ENCODE peak calls at places on chromosomes 2 and 18, in seven cellular contexts. One of them, this sample, is unnamed.

GRCh38 chr2:172698041-172698863 is 37.4 kb upstream of the RAPGEF4 start:
- DNase-seq in lower lobe of right lung: no peak
- DNase-seq in endothelial cell: no peak
- DNase-seq in heart right ventricle: no peak
- DNase-seq in Peyer's patch: no peak
- DNase-seq in spleen: no peak
- DNase-seq in gastrocnemius medialis: no peak
- DNase-seq in this sample: no peak

GRCh38 chr2:12592296-12592695 is 124.4 kb upstream of the TRIB2 start:
- DNase-seq in Peyer's patch: no peak
- DNase-seq in spleen: no peak
- DNase-seq in endothelial cell: no peak
- DNase-seq in lower lobe of right lung: no peak
- DNase-seq in gastrocnemius medialis: no peak
- DNase-seq in heart right ventricle: no peak
- DNase-seq in this sample: no peak

GRCh38 chr18:75477913-75478312 is 50.4 kb upstream of the SMIM21 start:
- DNase-seq in heart right ventricle: no peak
- DNase-seq in lower lobe of right lung: no peak
- DNase-seq in Peyer's patch: no peak
- DNase-seq in endothelial cell: no peak
- DNase-seq in spleen: no peak
- DNase-seq in gastrocnemius medialis: no peak
- DNase-seq in this sample: no peak

GRCh38 chr2:204604061-204604460 is 58.8 kb downstream of the PARD3B start:
- DNase-seq in endothelial cell: no peak
- DNase-seq in gastrocnemius medialis: no peak
- DNase-seq in heart right ventricle: no peak
- DNase-seq in lower lobe of right lung: no peak
- DNase-seq in Peyer's patch: no peak
- DNase-seq in spleen: no peak
- DNase-seq in this sample: no peak

GRCh38 chr2:96329416-96329815 is 4.3 kb downstream of the ITPRIPL1 start:
- DNase-seq in endothelial cell: no peak
- DNase-seq in lower lobe of right lung: no peak
- DNase-seq in spleen: no peak
- DNase-seq in heart right ventricle: peak
- DNase-seq in Peyer's patch: no peak
- DNase-seq in gastrocnemius medialis: no peak
- DNase-seq in this sample: no peak

GRCh38 chr2:32691678-32692077 is 63.8 kb downstream of the TTC27 start:
- DNase-seq in endothelial cell: no peak
- DNase-seq in gastrocnemius medialis: no peak
- DNase-seq in heart right ventricle: no peak
- DNase-seq in lower lobe of right lung: no peak
- DNase-seq in Peyer's patch: no peak
- DNase-seq in spleen: no peak
- DNase-seq in this sample: no peak

GRCh38 chr18:56873441-56874140 is 222.4 kb downstream of the WDR7 start:
- DNase-seq in lower lobe of right lung: no peak
- DNase-seq in heart right ventricle: no peak
- DNase-seq in endothelial cell: peak
- DNase-seq in spleen: no peak
- DNase-seq in gastrocnemius medialis: no peak
- DNase-seq in Peyer's patch: no peak
- DNase-seq in this sample: peak

GRCh38 chr2:209988010-209988409 is 14.4 kb upstream of the RPE start:
- DNase-seq in Peyer's patch: no peak
- DNase-seq in lower lobe of right lung: no peak
- DNase-seq in endothelial cell: no peak
- DNase-seq in spleen: no peak
- DNase-seq in gastrocnemius medialis: no peak
- DNase-seq in heart right ventricle: no peak
- DNase-seq in this sample: no peak

GRCh38 chr2:99573624-99574251 is 83.9 kb upstream of the REV1 start:
- DNase-seq in endothelial cell: no peak
- DNase-seq in gastrocnemius medialis: peak
- DNase-seq in lower lobe of right lung: no peak
- DNase-seq in spleen: no peak
- DNase-seq in heart right ventricle: no peak
- DNase-seq in Peyer's patch: no peak
- DNase-seq in this sample: no peak

GRCh38 chr2:128347701-128348504 is 29.2 kb upstream of the HS6ST1 start:
- DNase-seq in gastrocnemius medialis: no peak
- DNase-seq in spleen: peak
- DNase-seq in Peyer's patch: no peak
- DNase-seq in heart right ventricle: peak
- DNase-seq in endothelial cell: no peak
- DNase-seq in lower lobe of right lung: peak
- DNase-seq in this sample: no peak

GRCh38 chr18:57249896-57250295 is 102.5 kb upstream of the ST8SIA3 start:
- DNase-seq in gastrocnemius medialis: no peak
- DNase-seq in endothelial cell: no peak
- DNase-seq in spleen: no peak
- DNase-seq in Peyer's patch: no peak
- DNase-seq in lower lobe of right lung: no peak
- DNase-seq in heart right ventricle: no peak
- DNase-seq in this sample: no peak

GRCh38 chr2:42856106-42856860 is 63.9 kb upstream of the HAAO start:
- DNase-seq in Peyer's patch: peak
- DNase-seq in heart right ventricle: no peak
- DNase-seq in gastrocnemius medialis: no peak
- DNase-seq in endothelial cell: no peak
- DNase-seq in spleen: peak
- DNase-seq in lower lobe of right lung: no peak
- DNase-seq in this sample: no peak

GRCh38 chr18:76450912-76451421 is 44.1 kb downstream of the ZNF516 start:
- DNase-seq in endothelial cell: peak
- DNase-seq in gastrocnemius medialis: peak
- DNase-seq in spleen: peak
- DNase-seq in heart right ventricle: peak
- DNase-seq in lower lobe of right lung: peak
- DNase-seq in Peyer's patch: peak
- DNase-seq in this sample: peak

GRCh38 chr18:68409585-68409984 is 305.3 kb downstream of the TMX3 start:
- DNase-seq in gastrocnemius medialis: no peak
- DNase-seq in endothelial cell: no peak
- DNase-seq in spleen: no peak
- DNase-seq in heart right ventricle: no peak
- DNase-seq in lower lobe of right lung: no peak
- DNase-seq in Peyer's patch: no peak
- DNase-seq in this sample: no peak

GRCh38 chr2:208657468-208657867 is 250.9 kb downstream of the PTH2R start:
- DNase-seq in heart right ventricle: no peak
- DNase-seq in spleen: no peak
- DNase-seq in lower lobe of right lung: no peak
- DNase-seq in gastrocnemius medialis: no peak
- DNase-seq in Peyer's patch: no peak
- DNase-seq in endothelial cell: no peak
- DNase-seq in this sample: no peak

GRCh38 chr2:136246086-136246669 is 128.2 kb upstream of the CXCR4 start:
- DNase-seq in endothelial cell: no peak
- DNase-seq in Peyer's patch: no peak
- DNase-seq in spleen: peak
- DNase-seq in lower lobe of right lung: peak
- DNase-seq in gastrocnemius medialis: no peak
- DNase-seq in heart right ventricle: no peak
- DNase-seq in this sample: peak

GRCh38 chr2:199470672-199471442 is 13.1 kb upstream of the SATB2 start:
- DNase-seq in spleen: no peak
- DNase-seq in endothelial cell: peak
- DNase-seq in heart right ventricle: no peak
- DNase-seq in lower lobe of right lung: no peak
- DNase-seq in gastrocnemius medialis: no peak
- DNase-seq in Peyer's patch: no peak
- DNase-seq in this sample: no peak

GRCh38 chr18:24989760-24990547 is 362.0 kb downstream of the ZNF521 start:
- DNase-seq in spleen: no peak
- DNase-seq in gastrocnemius medialis: no peak
- DNase-seq in Peyer's patch: no peak
- DNase-seq in heart right ventricle: no peak
- DNase-seq in lower lobe of right lung: no peak
- DNase-seq in endothelial cell: no peak
- DNase-seq in this sample: no peak

GRCh38 chr2:233049194-233049761 is 10.9 kb upstream of the INPP5D start:
- DNase-seq in gastrocnemius medialis: no peak
- DNase-seq in Peyer's patch: no peak
- DNase-seq in spleen: peak
- DNase-seq in endothelial cell: no peak
- DNase-seq in heart right ventricle: no peak
- DNase-seq in lower lobe of right lung: no peak
- DNase-seq in this sample: no peak

GRCh38 chr2:135849087-135849486 is 12.1 kb upstream of the LCT start:
- DNase-seq in lower lobe of right lung: no peak
- DNase-seq in spleen: no peak
- DNase-seq in gastrocnemius medialis: no peak
- DNase-seq in heart right ventricle: no peak
- DNase-seq in endothelial cell: no peak
- DNase-seq in Peyer's patch: no peak
- DNase-seq in this sample: no peak

GRCh38 chr18:47883771-47884413 is 46.6 kb downstream of the SMAD2 start:
- DNase-seq in spleen: no peak
- DNase-seq in heart right ventricle: peak
- DNase-seq in gastrocnemius medialis: no peak
- DNase-seq in Peyer's patch: no peak
- DNase-seq in endothelial cell: no peak
- DNase-seq in lower lobe of right lung: no peak
- DNase-seq in this sample: no peak

GRCh38 chr2:47720036-47720435 is 62.9 kb upstream of the MSH6 start:
- DNase-seq in lower lobe of right lung: no peak
- DNase-seq in endothelial cell: no peak
- DNase-seq in spleen: no peak
- DNase-seq in heart right ventricle: no peak
- DNase-seq in gastrocnemius medialis: no peak
- DNase-seq in Peyer's patch: no peak
- DNase-seq in this sample: no peak

GRCh38 chr18:55447672-55448018 is 140.3 kb downstream of the TCF4 start:
- DNase-seq in lower lobe of right lung: no peak
- DNase-seq in gastrocnemius medialis: no peak
- DNase-seq in Peyer's patch: no peak
- DNase-seq in heart right ventricle: no peak
- DNase-seq in endothelial cell: no peak
- DNase-seq in spleen: no peak
- DNase-seq in this sample: no peak

GRCh38 chr18:55448390-55448789 is 139.6 kb downstream of the TCF4 start:
- DNase-seq in lower lobe of right lung: no peak
- DNase-seq in heart right ventricle: no peak
- DNase-seq in endothelial cell: no peak
- DNase-seq in Peyer's patch: no peak
- DNase-seq in gastrocnemius medialis: no peak
- DNase-seq in spleen: no peak
- DNase-seq in this sample: no peak

GRCh38 chr18:55446996-55447671 is 140.9 kb downstream of the TCF4 start:
- DNase-seq in heart right ventricle: no peak
- DNase-seq in spleen: no peak
- DNase-seq in endothelial cell: no peak
- DNase-seq in Peyer's patch: no peak
- DNase-seq in lower lobe of right lung: no peak
- DNase-seq in gastrocnemius medialis: no peak
- DNase-seq in this sample: no peak

GRCh38 chr18:55452123-55452611 is 135.8 kb downstream of the TCF4 start:
- DNase-seq in Peyer's patch: no peak
- DNase-seq in spleen: no peak
- DNase-seq in gastrocnemius medialis: peak
- DNase-seq in endothelial cell: no peak
- DNase-seq in lower lobe of right lung: no peak
- DNase-seq in heart right ventricle: no peak
- DNase-seq in this sample: no peak

GRCh38 chr18:55449412-55450140 is 138.4 kb downstream of the TCF4 start:
- DNase-seq in lower lobe of right lung: no peak
- DNase-seq in gastrocnemius medialis: no peak
- DNase-seq in heart right ventricle: no peak
- DNase-seq in spleen: no peak
- DNase-seq in Peyer's patch: no peak
- DNase-seq in endothelial cell: no peak
- DNase-seq in this sample: no peak
- TF ChIP-seq CTCF in lower lobe of right lung: no peak
- TF ChIP-seq CTCF in gastrocnemius medialis: no peak
- TF ChIP-seq CTCF in heart right ventricle: no peak
- TF ChIP-seq CTCF in spleen: no peak
- TF ChIP-seq CTCF in Peyer's patch: no peak
- TF ChIP-seq CTCF in endothelial cell: no peak
- TF ChIP-seq CTCF in this sample: no peak

GRCh38 chr2:60252581-60253170 is 300.8 kb downstream of the BCL11A start:
- DNase-seq in heart right ventricle: no peak
- DNase-seq in endothelial cell: no peak
- DNase-seq in Peyer's patch: no peak
- DNase-seq in gastrocnemius medialis: no peak
- DNase-seq in lower lobe of right lung: no peak
- DNase-seq in spleen: no peak
- DNase-seq in this sample: no peak

GRCh38 chr2:60247471-60247870 is 306.0 kb downstream of the BCL11A start:
- DNase-seq in endothelial cell: no peak
- DNase-seq in gastrocnemius medialis: no peak
- DNase-seq in heart right ventricle: no peak
- DNase-seq in lower lobe of right lung: no peak
- DNase-seq in spleen: no peak
- DNase-seq in Peyer's patch: no peak
- DNase-seq in this sample: no peak

GRCh38 chr2:60251247-60251646 is 302.2 kb downstream of the BCL11A start:
- DNase-seq in gastrocnemius medialis: no peak
- DNase-seq in lower lobe of right lung: no peak
- DNase-seq in Peyer's patch: no peak
- DNase-seq in endothelial cell: no peak
- DNase-seq in spleen: no peak
- DNase-seq in heart right ventricle: no peak
- DNase-seq in this sample: no peak

DNA sequence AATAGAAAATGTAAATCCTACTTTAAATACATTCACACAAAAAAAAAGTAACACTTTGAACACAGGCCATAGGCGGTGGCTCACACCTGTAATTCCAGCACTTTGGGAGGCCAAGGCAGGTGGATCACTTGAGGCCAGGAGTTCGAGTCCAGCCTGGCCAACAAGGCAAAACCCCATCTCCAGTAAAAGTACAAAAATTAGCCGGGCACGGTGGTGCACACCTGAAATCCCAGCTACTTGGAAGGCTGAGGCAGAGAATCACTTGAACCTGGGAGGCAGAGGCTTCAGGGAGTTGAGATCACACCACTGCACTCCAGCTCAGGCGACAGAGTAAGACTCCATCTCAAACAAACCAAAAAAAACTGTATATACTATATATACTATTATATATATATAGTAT is 303.6 kb downstream of the BCL11A start:
- DNase-seq in spleen: no peak
- DNase-seq in gastrocnemius medialis: no peak
- DNase-seq in lower lobe of right lung: no peak
- DNase-seq in Peyer's patch: no peak
- DNase-seq in heart right ventricle: no peak
- DNase-seq in endothelial cell: no peak
- DNase-seq in this sample: no peak
- TF ChIP-seq CTCF in spleen: no peak
- TF ChIP-seq CTCF in gastrocnemius medialis: no peak
- TF ChIP-seq CTCF in lower lobe of right lung: no peak
- TF ChIP-seq CTCF in Peyer's patch: no peak
- TF ChIP-seq CTCF in heart right ventricle: no peak
- TF ChIP-seq CTCF in endothelial cell: no peak
- TF ChIP-seq CTCF in this sample: no peak

GRCh38 chr2:44348385-44348784 is 12.9 kb downstream of the PREPL start:
- DNase-seq in spleen: no peak
- DNase-seq in lower lobe of right lung: no peak
- DNase-seq in heart right ventricle: peak
- DNase-seq in endothelial cell: no peak
- DNase-seq in Peyer's patch: no peak
- DNase-seq in gastrocnemius medialis: no peak
- DNase-seq in this sample: no peak
- TF ChIP-seq CTCF in spleen: no peak
- TF ChIP-seq CTCF in lower lobe of right lung: no peak
- TF ChIP-seq CTCF in heart right ventricle: no peak
- TF ChIP-seq CTCF in endothelial cell: no peak
- TF ChIP-seq CTCF in Peyer's patch: no peak
- TF ChIP-seq CTCF in gastrocnemius medialis: no peak
- TF ChIP-seq CTCF in this sample: no peak

GRCh38 chr18:69588301-69588700 is 187.6 kb downstream of the DOK6 start:
- DNase-seq in endothelial cell: no peak
- DNase-seq in Peyer's patch: no peak
- DNase-seq in gastrocnemius medialis: no peak
- DNase-seq in heart right ventricle: no peak
- DNase-seq in spleen: no peak
- DNase-seq in lower lobe of right lung: no peak
- DNase-seq in this sample: no peak
- TF ChIP-seq CTCF in endothelial cell: no peak
- TF ChIP-seq CTCF in Peyer's patch: no peak
- TF ChIP-seq CTCF in gastrocnemius medialis: no peak
- TF ChIP-seq CTCF in heart right ventricle: no peak
- TF ChIP-seq CTCF in spleen: no peak
- TF ChIP-seq CTCF in lower lobe of right lung: no peak
- TF ChIP-seq CTCF in this sample: no peak

This sample was measured in nephron progenitor cell.